ENCODE peak calls at places on chromosomes 16 and 17, in five cellular contexts. U is suprapubic skin, S is adrenal gland, T is sigmoid colon, G is stomach. E is an unnamed sample.

GRCh38 chr17:83203073-83203471 is 123.7 kb downstream of the METRNL start:
- DNase-seq in U (peak; percentile 91), S (peak; percentile 69), T (peak; percentile 88), G (peak; percentile 37), E (no peak)

GRCh38 chr17:28788100-28788499 is 44.3 kb downstream of the TRAF4 start:
- DNase-seq in U (no peak), S (no peak), T (no peak), G (no peak), E (no peak)

GRCh38 chr17:44118427-44119050 is 4.9 kb downstream of the HDAC5 start:
- DNase-seq in U (no peak), S (no peak), T (no peak), G (no peak), E (no peak)

GRCh38 chr17:16406742-16407674 is 8.4 kb upstream of the TRPV2 start:
- DNase-seq in U (no peak), S (no peak), T (no peak), G (no peak), E (no peak)

GRCh38 chr16:28845173-28846079 is 722 bp downstream of the TUFM start:
- DNase-seq in U (no peak), S (no peak), T (no peak), G (peak; percentile 61), E (no peak)

GRCh38 chr16:56771558-56772279 is 41.8 kb downstream of the NUP93 start:
- DNase-seq in U (no peak), S (no peak), T (no peak), G (no peak), E (no peak)

GRCh38 chr17:80187493-80187892 is 17.7 kb downstream of the CARD14 start:
- DNase-seq in U (peak; percentile 78), S (peak; percentile 86), T (peak; percentile 83), G (peak; percentile 79), E (no peak)

GRCh38 chr17:54948380-54948779 is 20.1 kb downstream of the COX11 start:
- DNase-seq in U (no peak), S (no peak), T (no peak), G (no peak), E (no peak)

DNA sequence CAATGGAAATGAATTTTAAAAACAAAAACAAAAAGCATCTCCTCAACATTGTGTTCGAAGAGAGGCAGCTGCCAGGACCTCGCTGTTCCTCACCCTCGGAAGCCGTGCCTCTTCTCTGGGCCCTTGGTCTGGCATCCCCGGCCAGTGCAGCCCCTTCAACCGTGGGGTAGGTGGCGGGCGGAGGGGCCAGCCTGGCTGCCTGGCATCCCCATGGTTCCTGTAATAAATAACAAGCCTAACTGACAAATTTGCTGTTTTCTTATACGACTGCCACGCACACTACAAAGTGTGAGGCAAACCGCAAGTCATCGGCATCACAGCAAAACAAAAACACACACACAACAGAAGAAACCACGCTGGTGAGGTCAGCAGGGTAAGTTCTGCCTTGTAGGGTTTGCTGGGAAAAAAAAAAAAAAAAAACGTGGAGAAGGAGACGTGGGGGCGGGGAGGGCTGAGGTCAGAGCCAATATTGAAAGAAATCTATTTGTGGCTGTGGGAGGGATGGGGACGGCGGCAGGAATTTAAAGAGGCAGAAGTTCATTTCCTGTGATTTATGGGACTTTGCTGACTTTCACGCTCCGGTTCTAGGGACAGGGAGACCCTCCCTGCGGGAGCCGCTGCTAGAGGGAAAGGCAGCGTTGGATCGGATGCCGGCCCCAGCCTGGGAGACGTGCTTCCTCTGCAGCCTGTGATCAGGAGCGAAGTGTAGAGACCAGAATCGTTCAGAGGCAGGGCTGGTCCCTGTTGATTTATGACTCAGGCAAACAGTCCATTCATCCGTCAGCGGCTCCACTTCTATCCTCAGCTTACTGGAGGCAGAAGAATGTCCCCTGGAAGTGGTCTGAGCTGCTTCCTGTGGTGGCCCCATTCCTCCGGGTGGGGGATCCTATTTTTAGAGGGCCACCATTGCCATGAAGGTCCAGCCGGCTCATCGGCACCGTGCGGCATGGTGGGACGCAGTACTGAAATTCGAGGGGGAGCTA is 162.8 kb downstream of the FOXL1 start:
- DNase-seq in U (no peak), S (peak; percentile 57), T (peak; percentile 50), G (no peak), E (no peak)
- TF ChIP-seq POLR2A in U (no peak), S (no peak), T (no peak), G (no peak), E (no peak)

DNA sequence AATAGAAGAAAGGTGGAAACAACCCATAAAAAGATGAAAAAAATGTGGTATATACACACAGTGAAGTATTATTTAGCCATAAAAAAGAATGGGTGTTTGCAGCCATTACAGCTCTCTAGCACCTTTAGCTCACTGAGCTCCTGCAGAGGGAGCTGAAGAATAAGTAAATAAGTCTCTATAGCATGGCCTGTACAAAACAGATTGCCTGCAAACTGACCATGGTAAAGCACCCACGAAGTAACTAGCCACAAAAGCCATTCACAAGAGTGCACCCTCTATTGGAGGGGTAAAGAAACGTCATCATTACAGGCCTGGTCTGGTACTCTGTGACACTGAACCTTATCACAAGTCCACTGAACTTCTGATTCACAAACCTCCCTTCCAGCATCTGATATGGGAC is 76.3 kb downstream of the USP32 start:
- DNase-seq in U (no peak), S (no peak), T (no peak), G (no peak), E (no peak)
- TF ChIP-seq CTCF in U (no peak), S (peak; percentile 2), T (no peak), G (no peak), E (no peak)

GRCh38 chr16:50254072-50254471 is 12.3 kb upstream of the ADCY7 start:
- DNase-seq in U (no peak), S (no peak), T (no peak), G (no peak), E (no peak)
- TF ChIP-seq POLR2A in U (no peak), S (no peak), T (no peak), G (no peak), E (no peak)

GRCh38 chr17:27559996-27560481 is 70.9 kb upstream of the LGALS9 start:
- DNase-seq in U (no peak), S (peak; percentile 83), T (peak; percentile 74), G (peak; percentile 53), E (no peak)

GRCh38 chr17:27558341-27558740 is 72.6 kb upstream of the LGALS9 start:
- DNase-seq in U (no peak), S (no peak), T (no peak), G (no peak), E (no peak)

GRCh38 chr17:27558842-27559505 is 72.0 kb upstream of the LGALS9 start:
- DNase-seq in U (no peak), S (no peak), T (no peak), G (no peak), E (no peak)

GRCh38 chr17:27560668-27561067 is 70.3 kb upstream of the LGALS9 start:
- DNase-seq in U (no peak), S (no peak), T (no peak), G (peak; percentile 50), E (no peak)

GRCh38 chr17:27559506-27559931 is 71.5 kb upstream of the LGALS9 start:
- DNase-seq in U (peak; percentile 80), S (no peak), T (no peak), G (no peak), E (no peak)
- TF ChIP-seq CTCF in U (no peak), S (no peak), T (no peak), G (no peak), E (no peak)

GRCh38 chr16:78896280-78896679 is 704.3 kb downstream of the MAF start:
- DNase-seq in U (no peak), S (no peak), T (no peak), G (no peak), E (no peak)
- TF ChIP-seq POLR2A in U (no peak), S (no peak), T (no peak), G (no peak), E (no peak)

DNA sequence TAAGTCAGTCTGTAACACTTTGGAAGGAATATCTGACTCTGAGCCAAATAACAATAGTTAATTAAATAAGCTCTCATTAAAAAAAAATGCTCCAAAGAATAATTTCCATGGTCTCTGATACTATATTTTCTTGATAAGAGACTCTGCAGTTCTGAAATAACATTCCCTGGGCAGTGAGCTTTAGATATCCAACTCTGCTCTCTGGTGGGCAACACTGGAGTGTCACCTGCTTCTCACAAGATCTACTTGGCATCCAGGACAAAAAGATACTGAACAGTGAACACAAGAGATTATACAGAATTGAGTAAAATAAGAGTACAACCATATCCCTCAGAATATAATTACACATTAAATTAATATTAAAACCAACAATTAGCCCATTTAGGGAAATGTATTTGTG is 13.7 kb downstream of the BLMH start:
- DNase-seq in U (no peak), S (peak; percentile 75), T (no peak), G (peak; percentile 28), E (no peak)
- TF ChIP-seq CTCF in U (no peak), S (peak; percentile 54), T (no peak), G (no peak), E (peak; percentile 24)

GRCh38 chr16:11326084-11326736 is 19.0 kb upstream of the RMI2 start:
- DNase-seq in U (no peak), S (peak; percentile 59), T (no peak), G (no peak), E (no peak)

GRCh38 chr16:11328172-11329079 is 16.8 kb upstream of the RMI2 start:
- DNase-seq in U (no peak), S (peak; percentile 90), T (peak; percentile 93), G (peak; percentile 62), E (peak; percentile 95)

GRCh38 chr16:11326737-11327276 is 18.5 kb upstream of the RMI2 start:
- DNase-seq in U (no peak), S (no peak), T (no peak), G (no peak), E (no peak)

GRCh38 chr16:11329080-11329491 is 16.2 kb upstream of the RMI2 start:
- DNase-seq in U (no peak), S (no peak), T (no peak), G (no peak), E (no peak)

GRCh38 chr16:11327277-11328171 is 17.7 kb upstream of the RMI2 start:
- DNase-seq in U (no peak), S (no peak), T (no peak), G (no peak), E (no peak)
- TF ChIP-seq POLR2A in U (no peak), S (no peak), T (no peak), G (no peak), E (no peak)

GRCh38 chr16:67201411-67202345 is 2.7 kb downstream of the ELMO3 start:
- DNase-seq in U (no peak), S (no peak), T (no peak), G (no peak), E (no peak)

GRCh38 chr16:67199011-67199807 is at the start of gene ELMO3:
- DNase-seq in U (no peak), S (no peak), T (no peak), G (peak; percentile 86), E (no peak)

GRCh38 chr16:67200491-67200890 is 1.6 kb downstream of the ELMO3 start:
- DNase-seq in U (no peak), S (no peak), T (no peak), G (no peak), E (no peak)

GRCh38 chr16:67198238-67198734 is 645 bp upstream of the ELMO3 start:
- DNase-seq in U (no peak), S (peak; percentile 83), T (no peak), G (peak; percentile 68), E (no peak)

DNA sequence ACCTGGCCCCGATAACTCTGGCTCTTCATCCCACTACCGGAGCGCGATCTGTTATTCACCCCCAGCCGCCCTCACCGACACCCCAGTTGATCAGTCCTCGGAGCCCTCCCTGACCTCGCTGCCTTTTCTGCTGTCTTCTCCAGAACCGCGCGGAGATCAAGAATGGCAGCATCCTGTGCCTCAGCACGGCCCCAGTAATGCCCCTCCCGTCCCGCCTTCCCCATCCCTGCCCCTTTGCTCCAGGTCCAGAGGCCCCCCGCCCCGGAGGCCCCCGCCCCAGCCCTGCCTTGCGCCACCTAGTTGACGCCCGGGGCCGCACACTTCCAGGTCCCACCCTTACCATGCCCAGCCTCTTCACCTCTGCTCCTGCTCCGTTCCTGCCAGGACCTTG is 872 bp downstream of the ELMO3 start:
- DNase-seq in U (no peak), S (no peak), T (no peak), G (no peak), E (no peak)
- TF ChIP-seq CTCF in U (no peak), S (no peak), T (no peak), G (no peak), E (no peak)